ENCODE peak calls at places on chromosomes 2 and 18, in six cellular contexts. F is cardiac muscle cell, A is occipital lobe, Q is GM12891, M is progenitor cell of endocrine pancreas, S is B cell. R is an unnamed sample.

GRCh38 chr2:10970666-10971065 is 58.9 kb downstream of the KCNF1 start:
- DNase-seq in F (no peak), A (no peak), Q (no peak), M (no peak), S (no peak), R (no peak)

GRCh38 chr2:221777119-221777518 is 205.0 kb upstream of the EPHA4 start:
- DNase-seq in F (no peak), A (no peak), Q (no peak), M (no peak), S (no peak), R (no peak)

GRCh38 chr2:233974530-233975071 is 57.4 kb downstream of the TRPM8 start:
- DNase-seq in F (peak), A (peak), Q (no peak), M (no peak), S (no peak), R (no peak)

GRCh38 chr2:207990784-207991183 is 34.5 kb downstream of the PLEKHM3 start:
- DNase-seq in F (no peak), A (no peak), Q (no peak), M (no peak), S (no peak), R (no peak)

GRCh38 chr2:231527091-231527395 is 3.2 kb downstream of the NMUR1 start:
- DNase-seq in F (no peak), A (no peak), Q (no peak), M (no peak), S (no peak), R (no peak)

GRCh38 chr18:31273812-31274527 is 44.0 kb upstream of the DSG1 start:
- DNase-seq in F (no peak), A (no peak), Q (no peak), M (no peak), S (no peak), R (no peak)

GRCh38 chr2:80378-80777 is 34.1 kb upstream of the FAM110C start:
- DNase-seq in F (no peak), A (no peak), Q (no peak), M (no peak), S (no peak), R (no peak)

GRCh38 chr2:174013310-174013751 is 48.2 kb upstream of the SP3 start:
- DNase-seq in F (peak), A (no peak), Q (no peak), M (no peak), S (no peak), R (no peak)

GRCh38 chr2:237581751-237582746 is 8.5 kb downstream of the RAB17 start:
- DNase-seq in F (peak), A (peak), Q (peak), M (no peak), S (peak), R (peak)

GRCh38 chr2:11056614-11057013 is 98.7 kb upstream of the SLC66A3 start:
- DNase-seq in F (peak), A (no peak), Q (no peak), M (no peak), S (no peak), R (no peak)

GRCh38 chr18:59839241-59839640 is 60.6 kb upstream of the PMAIP1 start:
- DNase-seq in F (no peak), A (no peak), Q (no peak), M (no peak), S (no peak), R (no peak)

GRCh38 chr2:207617011-207617671 is 8.1 kb downstream of the METTL21A start:
- DNase-seq in F (peak), A (no peak), Q (no peak), M (no peak), S (no peak), R (no peak)

GRCh38 chr18:46224181-46224775 is 120.1 kb downstream of the HAUS1 start:
- DNase-seq in F (no peak), A (no peak), Q (no peak), M (no peak), S (no peak), R (no peak)

GRCh38 chr2:160165095-160165494 is 35.0 kb downstream of the ITGB6 start:
- DNase-seq in F (no peak), A (no peak), Q (no peak), M (no peak), S (no peak), R (no peak)

GRCh38 chr2:151649966-151650365 is 84.3 kb downstream of the NEB start:
- DNase-seq in F (no peak), A (no peak), Q (no peak), M (no peak), S (no peak), R (no peak)

GRCh38 chr2:10580991-10581390 is 108.8 kb downstream of the NOL10 start:
- DNase-seq in F (no peak), A (no peak), Q (no peak), M (no peak), S (no peak), R (no peak)

GRCh38 chr2:173044686-173045085 is 31.0 kb upstream of the MAP3K20 start:
- DNase-seq in F (no peak), A (no peak), Q (no peak), M (no peak), S (no peak), R (no peak)